ENCODE peak calls at places on chromosomes 2 and 18, in six cellular contexts. One of them, this sample, is unnamed.

GRCh38 chr2:129369437-129369836 is 610.0 kb upstream of the RAB6C start:
- DNase-seq in HTR-8/SVneo: no peak
- DNase-seq in stimulated activated CD4-positive, alpha-beta T cell treated with anti-CD3 and anti-CD28 coated beads, Interleukin-15, amount 100 ng/mL, for 1 hour: no peak
- DNase-seq in cerebellar cortex: no peak
- DNase-seq in stimulated activated CD8-positive, alpha-beta memory T cell treated with anti-CD3 and anti-CD28 coated beads, Interleukin-2, amount 100 ng/mL, for 1 hour: no peak
- DNase-seq in CD4-positive, CD25-positive, alpha-beta regulatory T cell: no peak
- DNase-seq in this sample: no peak

GRCh38 chr18:28875059-28875458 is 698.1 kb upstream of the CDH2 start:
- DNase-seq in stimulated activated CD8-positive, alpha-beta memory T cell treated with anti-CD3 and anti-CD28 coated beads, Interleukin-2, amount 100 ng/mL, for 1 hour: no peak
- DNase-seq in CD4-positive, CD25-positive, alpha-beta regulatory T cell: no peak
- DNase-seq in cerebellar cortex: no peak
- DNase-seq in stimulated activated CD4-positive, alpha-beta T cell treated with anti-CD3 and anti-CD28 coated beads, Interleukin-15, amount 100 ng/mL, for 1 hour: no peak
- DNase-seq in HTR-8/SVneo: no peak
- DNase-seq in this sample: no peak

GRCh38 chr2:190562121-190562520 is 27.6 kb upstream of the NEMP2 start:
- DNase-seq in CD4-positive, CD25-positive, alpha-beta regulatory T cell: no peak
- DNase-seq in stimulated activated CD4-positive, alpha-beta T cell treated with anti-CD3 and anti-CD28 coated beads, Interleukin-15, amount 100 ng/mL, for 1 hour: no peak
- DNase-seq in HTR-8/SVneo: no peak
- DNase-seq in stimulated activated CD8-positive, alpha-beta memory T cell treated with anti-CD3 and anti-CD28 coated beads, Interleukin-2, amount 100 ng/mL, for 1 hour: no peak
- DNase-seq in cerebellar cortex: no peak
- DNase-seq in this sample: no peak

GRCh38 chr2:16321872-16322271 is 343.8 kb downstream of the CYRIA start:
- DNase-seq in CD4-positive, CD25-positive, alpha-beta regulatory T cell: no peak
- DNase-seq in cerebellar cortex: peak
- DNase-seq in stimulated activated CD4-positive, alpha-beta T cell treated with anti-CD3 and anti-CD28 coated beads, Interleukin-15, amount 100 ng/mL, for 1 hour: no peak
- DNase-seq in stimulated activated CD8-positive, alpha-beta memory T cell treated with anti-CD3 and anti-CD28 coated beads, Interleukin-2, amount 100 ng/mL, for 1 hour: no peak
- DNase-seq in HTR-8/SVneo: no peak
- DNase-seq in this sample: no peak

GRCh38 chr2:96506907-96507240 is 1.7 kb upstream of the NEURL3 start:
- DNase-seq in HTR-8/SVneo: no peak
- DNase-seq in CD4-positive, CD25-positive, alpha-beta regulatory T cell: no peak
- DNase-seq in cerebellar cortex: no peak
- DNase-seq in stimulated activated CD8-positive, alpha-beta memory T cell treated with anti-CD3 and anti-CD28 coated beads, Interleukin-2, amount 100 ng/mL, for 1 hour: no peak
- DNase-seq in stimulated activated CD4-positive, alpha-beta T cell treated with anti-CD3 and anti-CD28 coated beads, Interleukin-15, amount 100 ng/mL, for 1 hour: no peak
- DNase-seq in this sample: no peak

GRCh38 chr2:131153529-131153928 is 48.4 kb downstream of the PLEKHB2 start:
- DNase-seq in stimulated activated CD4-positive, alpha-beta T cell treated with anti-CD3 and anti-CD28 coated beads, Interleukin-15, amount 100 ng/mL, for 1 hour: no peak
- DNase-seq in CD4-positive, CD25-positive, alpha-beta regulatory T cell: no peak
- DNase-seq in HTR-8/SVneo: no peak
- DNase-seq in stimulated activated CD8-positive, alpha-beta memory T cell treated with anti-CD3 and anti-CD28 coated beads, Interleukin-2, amount 100 ng/mL, for 1 hour: no peak
- DNase-seq in cerebellar cortex: no peak
- DNase-seq in this sample: no peak

GRCh38 chr2:232347369-232347768 is 31.2 kb upstream of the ALPP start:
- DNase-seq in CD4-positive, CD25-positive, alpha-beta regulatory T cell: no peak
- DNase-seq in stimulated activated CD4-positive, alpha-beta T cell treated with anti-CD3 and anti-CD28 coated beads, Interleukin-15, amount 100 ng/mL, for 1 hour: no peak
- DNase-seq in HTR-8/SVneo: no peak
- DNase-seq in stimulated activated CD8-positive, alpha-beta memory T cell treated with anti-CD3 and anti-CD28 coated beads, Interleukin-2, amount 100 ng/mL, for 1 hour: no peak
- DNase-seq in cerebellar cortex: no peak
- DNase-seq in this sample: no peak

GRCh38 chr2:112784199-112785189 is at the start of gene IL1A:
- DNase-seq in stimulated activated CD8-positive, alpha-beta memory T cell treated with anti-CD3 and anti-CD28 coated beads, Interleukin-2, amount 100 ng/mL, for 1 hour: no peak
- DNase-seq in stimulated activated CD4-positive, alpha-beta T cell treated with anti-CD3 and anti-CD28 coated beads, Interleukin-15, amount 100 ng/mL, for 1 hour: no peak
- DNase-seq in cerebellar cortex: no peak
- DNase-seq in HTR-8/SVneo: no peak
- DNase-seq in CD4-positive, CD25-positive, alpha-beta regulatory T cell: no peak
- DNase-seq in this sample: no peak

GRCh38 chr2:98800330-98801064 is 69.6 kb upstream of the MGAT4A start:
- DNase-seq in HTR-8/SVneo: no peak
- DNase-seq in CD4-positive, CD25-positive, alpha-beta regulatory T cell: no peak
- DNase-seq in cerebellar cortex: no peak
- DNase-seq in stimulated activated CD8-positive, alpha-beta memory T cell treated with anti-CD3 and anti-CD28 coated beads, Interleukin-2, amount 100 ng/mL, for 1 hour: no peak
- DNase-seq in stimulated activated CD4-positive, alpha-beta T cell treated with anti-CD3 and anti-CD28 coated beads, Interleukin-15, amount 100 ng/mL, for 1 hour: no peak
- DNase-seq in this sample: no peak

This sample was measured in nephron progenitor cell.